ENCODE peak calls at places on chromosomes 1 and 21, in seven cellular contexts. R, S, O, K, H, P and M are unnamed samples.

GRCh38 chr1:231420959-231421615 is 1.0 kb downstream of the EGLN1 start:
- DNase-seq in R (peak; percentile 51), S (peak; percentile 22), O (no peak), K (peak; percentile 36), H (no peak), P (peak; percentile 71), M (peak; percentile 55)

GRCh38 chr1:169601096-169601881 is 15.0 kb upstream of the F5 start:
- DNase-seq in R (no peak), S (no peak), O (no peak), K (no peak), H (peak; percentile 34), P (no peak), M (no peak)

GRCh38 chr1:115036814-115037535 is 7.3 kb downstream of the TSHB start:
- DNase-seq in R (no peak), S (no peak), O (no peak), K (no peak), H (no peak), P (no peak), M (no peak)

GRCh38 chr1:112706505-112707216 is at the start of gene RHOC:
- DNase-seq in R (peak; percentile 24), S (no peak), O (no peak), K (peak; percentile 74), H (no peak), P (peak; percentile 87), M (peak; percentile 85)

GRCh38 chr1:79792212-79792575 is 785.7 kb upstream of the ADGRL4 start:
- DNase-seq in R (peak; percentile 30), S (no peak), O (no peak), K (no peak), H (peak; percentile 27), P (no peak), M (no peak)

GRCh38 chr1:173669491-173669941 is at the start of gene ANKRD45:
- DNase-seq in R (peak; percentile 29), S (peak; percentile 6), O (no peak), K (peak; percentile 36), H (no peak), P (no peak), M (peak; percentile 42)

GRCh38 chr1:12541274-12542137 is 76.5 kb downstream of the DHRS3 start:
- DNase-seq in R (peak; percentile 98), S (no peak), O (no peak), K (peak; percentile 82), H (no peak), P (no peak), M (peak; percentile 53)

GRCh38 chr1:40703316-40703715 is 11.8 kb downstream of the NFYC start:
- DNase-seq in R (peak; percentile 67), S (no peak), O (no peak), K (no peak), H (peak; percentile 55), P (no peak), M (no peak)

GRCh38 chr1:173427146-173428054 is 49.7 kb upstream of the PRDX6 start:
- DNase-seq in R (no peak), S (no peak), O (no peak), K (no peak), H (no peak), P (no peak), M (no peak)

GRCh38 chr1:47705517-47706130 is 267.8 kb downstream of the FOXD2 start:
- DNase-seq in R (no peak), S (peak; percentile 47), O (no peak), K (no peak), H (no peak), P (no peak), M (no peak)

GRCh38 chr1:174262747-174263241 is 103.5 kb downstream of the RABGAP1L start:
- DNase-seq in R (peak; percentile 31), S (peak; percentile 25), O (peak; percentile 11), K (no peak), H (peak; percentile 58), P (no peak), M (no peak)

GRCh38 chr1:28551381-28551780 is 1.5 kb upstream of the TRNAU1AP start:
- DNase-seq in R (no peak), S (no peak), O (no peak), K (no peak), H (no peak), P (no peak), M (peak; percentile 43)

GRCh38 chr1:28553229-28553930 is 495 bp downstream of the TRNAU1AP start:
- DNase-seq in R (peak; percentile 34), S (peak; percentile 9), O (peak; percentile 2), K (peak; percentile 55), H (peak; percentile 73), P (peak; percentile 58), M (peak; percentile 71)

DNA sequence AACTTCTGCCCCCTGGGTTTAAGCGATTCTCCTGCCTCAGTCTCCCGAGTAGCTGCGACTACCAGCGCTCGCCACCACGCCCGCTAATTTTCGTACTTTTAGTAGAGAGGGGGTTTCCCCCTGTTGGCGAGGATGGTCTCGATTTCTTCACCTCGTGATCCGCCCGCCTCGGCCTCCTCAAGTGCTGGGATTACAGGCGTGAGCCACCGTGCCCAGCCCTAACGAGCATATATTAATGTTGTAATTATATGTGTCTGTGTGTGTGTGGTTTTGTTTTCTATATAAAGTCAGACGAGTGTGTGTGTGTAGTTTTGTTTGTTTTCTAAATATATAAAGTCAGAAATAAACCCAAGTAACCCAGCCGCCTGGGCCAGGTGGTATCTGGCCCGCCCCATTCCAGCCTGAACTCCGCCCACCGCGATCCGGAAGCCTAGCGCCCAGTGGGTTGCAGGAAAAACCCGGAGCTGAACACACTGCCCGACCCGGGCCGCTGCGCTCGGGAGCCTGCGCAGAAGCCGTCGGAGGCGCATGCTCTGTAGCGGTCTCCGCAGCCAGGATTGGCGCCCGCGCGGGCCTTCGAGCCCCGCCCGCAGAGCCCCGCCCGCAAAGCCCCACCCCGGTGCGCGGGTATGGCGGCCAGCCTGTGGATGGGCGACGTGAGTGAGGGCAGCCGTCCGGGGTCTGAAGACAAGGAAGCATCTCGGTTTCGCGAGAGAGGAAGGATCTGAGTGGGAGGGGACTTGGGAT is at the start of gene TRNAU1AP:
- DNase-seq in R (peak; percentile 92), S (peak; percentile 95), O (peak; percentile 66), K (peak; percentile 98), H (peak; percentile 87), P (peak; percentile 98), M (peak; percentile 99)
- TF ChIP-seq CTCF in R (no peak), S (no peak), O (no peak), K (peak; percentile 42), H (no peak), P (peak; percentile 4), M (no peak)

GRCh38 chr1:201792534-201793305 is 36.2 kb upstream of the IPO9 start:
- DNase-seq in R (peak; percentile 80), S (peak; percentile 87), O (peak; percentile 29), K (peak; percentile 79), H (peak; percentile 76), P (peak; percentile 89), M (no peak)
- H3K36me3 ChIP-seq in R (peaks cover 95% of the 10 kb centered on the region), S (no peaks in the 10 kb centered on the region), O (peaks cover 27% of the 10 kb centered on the region), K (no peaks in the 10 kb centered on the region), H (peaks cover 9% of the 10 kb centered on the region), P (no peaks in the 10 kb centered on the region), M (no peaks in the 10 kb centered on the region)

GRCh38 chr1:6185635-6186382 is 5.7 kb upstream of the CHD5 start:
- DNase-seq in R (peak; percentile 39), S (no peak), O (no peak), K (no peak), H (peak; percentile 29), P (no peak), M (peak; percentile 44)
- TF ChIP-seq CTCF in R (peak; percentile 72), S (peak; percentile 32), O (peak; percentile 62), K (no peak), H (peak; percentile 53), P (no peak), M (no peak)

DNA sequence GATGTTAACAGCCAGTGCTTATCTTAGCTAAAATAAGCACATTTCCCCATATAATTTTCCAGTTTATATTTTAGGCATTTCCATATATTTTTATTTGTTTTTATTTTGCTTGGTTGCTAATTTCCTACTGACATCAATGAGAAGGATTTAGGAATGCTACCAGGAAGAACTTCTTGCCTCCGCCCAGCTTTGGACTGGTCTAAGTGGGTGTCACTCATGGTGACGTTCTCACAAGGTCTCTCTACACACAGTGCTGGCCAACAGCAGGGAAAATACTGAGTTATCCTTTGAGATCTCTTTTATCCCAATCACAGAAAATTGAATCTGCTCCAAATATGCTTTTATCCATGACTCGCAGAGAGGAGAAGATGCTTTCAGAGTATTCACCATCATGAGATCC is 13.2 kb downstream of the MX1 start:
- DNase-seq in R (no peak), S (no peak), O (peak; percentile 50), K (no peak), H (no peak), P (no peak), M (no peak)
- H3K36me3 ChIP-seq in R (no peaks in the 10 kb centered on the region), S (peaks cover 19% of the 10 kb centered on the region), O (no peaks in the 10 kb centered on the region), K (no peaks in the 10 kb centered on the region), H (no peaks in the 10 kb centered on the region), P (no peaks in the 10 kb centered on the region), M (no peaks in the 10 kb centered on the region)

DNA sequence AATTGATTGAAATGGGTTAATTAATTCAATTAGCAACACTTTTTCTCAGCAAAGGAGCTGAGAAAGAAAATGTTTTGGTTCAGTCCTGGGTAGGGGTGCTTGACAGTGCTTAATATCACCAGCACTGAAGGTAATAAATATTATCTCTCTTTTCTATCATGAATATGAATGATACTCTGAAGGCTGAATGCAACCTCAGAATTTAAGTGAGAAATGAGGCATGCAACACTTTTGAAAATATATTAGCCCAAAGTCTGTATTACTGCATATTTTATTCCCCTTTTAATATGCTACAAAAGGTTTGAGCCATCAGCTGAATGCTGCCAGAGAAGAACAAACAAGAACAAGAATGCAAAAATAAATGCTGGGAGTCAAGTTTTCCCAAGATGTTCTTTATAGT is 52.0 kb upstream of the SAMSN1 start:
- DNase-seq in R (no peak), S (no peak), O (no peak), K (no peak), H (no peak), P (no peak), M (no peak)
- TF ChIP-seq CTCF in R (no peak), S (no peak), O (no peak), K (no peak), H (no peak), P (no peak), M (no peak)

DNA sequence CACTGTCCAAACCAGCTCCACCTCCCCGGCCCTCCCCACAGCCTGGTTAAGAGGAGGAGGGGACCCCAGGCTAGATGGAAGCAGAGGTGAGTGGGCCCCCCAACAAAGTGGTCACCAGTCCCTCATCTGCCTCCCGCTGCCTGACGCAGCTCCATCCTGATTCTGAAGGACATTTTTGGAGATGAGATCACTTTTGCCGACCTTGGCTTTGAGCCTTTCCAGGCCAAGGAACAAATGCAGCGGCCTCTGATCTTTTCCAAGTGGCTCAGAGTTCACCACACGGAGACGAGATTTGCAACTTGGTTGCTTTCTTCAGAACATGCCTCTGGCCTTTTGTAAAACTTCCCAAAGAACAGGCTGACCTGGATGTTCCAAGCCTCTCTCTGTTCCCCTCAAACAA is 223.1 kb downstream of the NPHP4 start:
- DNase-seq in R (no peak), S (no peak), O (no peak), K (no peak), H (no peak), P (no peak), M (no peak)
- H3K36me3 ChIP-seq in R (no peaks in the 10 kb centered on the region), S (no peaks in the 10 kb centered on the region), O (no peaks in the 10 kb centered on the region), K (no peaks in the 10 kb centered on the region), H (no peaks in the 10 kb centered on the region), P (no peaks in the 10 kb centered on the region), M (no peaks in the 10 kb centered on the region)

DNA sequence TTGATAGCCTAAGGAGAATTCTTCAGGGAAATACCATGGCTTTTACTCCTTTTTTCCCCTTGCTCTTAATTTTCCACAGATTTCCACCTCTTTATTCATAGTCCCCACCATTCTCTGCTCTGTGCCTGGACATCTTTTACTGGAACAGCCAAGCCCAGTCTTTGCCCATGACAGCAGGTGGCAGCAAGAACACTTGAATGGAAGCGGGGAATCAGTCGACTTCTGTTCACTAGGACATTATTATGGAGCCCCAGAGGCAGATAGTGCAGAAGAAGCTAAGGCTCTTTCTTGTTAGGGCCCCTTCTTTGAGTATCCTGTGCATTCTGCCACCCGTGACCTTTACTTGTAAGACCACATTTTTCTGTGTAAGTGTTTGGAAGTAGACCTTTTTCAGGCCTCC is 6.3 kb downstream of the OR14I1 start:
- DNase-seq in R (no peak), S (no peak), O (no peak), K (no peak), H (no peak), P (peak; percentile 65), M (peak; percentile 72)
- TF ChIP-seq CTCF in R (no peak), S (no peak), O (no peak), K (no peak), H (no peak), P (no peak), M (no peak)